ENCODE peak calls at places on chromosomes 16 and 17, in four cellular contexts. One of them, this sample, is unnamed.

GRCh38 chr16:14562691-14563491 is 67.2 kb downstream of the PARN start:
- DNase-seq in RWPE1: peak; percentile 83
- DNase-seq in KG1: no peak
- DNase-seq in spleen: no peak
- DNase-seq in this sample: peak; percentile 73

GRCh38 chr17:78133971-78134898 is 3.7 kb downstream of the TMC8 start:
- DNase-seq in KG1: no peak
- DNase-seq in spleen: peak; percentile 95
- DNase-seq in RWPE1: no peak
- DNase-seq in this sample: peak; percentile 79

GRCh38 chr16:48629531-48629930 is 19.6 kb upstream of the N4BP1 start:
- DNase-seq in RWPE1: no peak
- DNase-seq in spleen: peak; percentile 77
- DNase-seq in KG1: no peak
- DNase-seq in this sample: no peak

GRCh38 chr17:76156662-76156991 is 15.6 kb upstream of the FOXJ1 start:
- DNase-seq in RWPE1: no peak
- DNase-seq in KG1: no peak
- DNase-seq in spleen: no peak
- DNase-seq in this sample: no peak

GRCh38 chr16:3171855-3172593 is 16.0 kb upstream of the OR1F1 start:
- DNase-seq in KG1: no peak
- DNase-seq in spleen: peak; percentile 63
- DNase-seq in RWPE1: no peak
- DNase-seq in this sample: peak; percentile 82

GRCh38 chr17:31297090-31297489 is at the start of gene OMG:
- DNase-seq in KG1: no peak
- DNase-seq in RWPE1: no peak
- DNase-seq in spleen: no peak
- DNase-seq in this sample: no peak

GRCh38 chr16:78874241-78874983 is 726.1 kb downstream of the MAF start:
- DNase-seq in spleen: no peak
- DNase-seq in KG1: no peak
- DNase-seq in RWPE1: no peak
- DNase-seq in this sample: no peak

GRCh38 chr16:87956169-87956770 is 5.0 kb downstream of the BANP start:
- DNase-seq in KG1: peak; percentile 73
- DNase-seq in RWPE1: no peak
- DNase-seq in spleen: peak; percentile 88
- DNase-seq in this sample: no peak

GRCh38 chr16:85460983-85461813 is 151.9 kb upstream of the GSE1 start:
- DNase-seq in KG1: no peak
- DNase-seq in RWPE1: no peak
- DNase-seq in spleen: no peak
- DNase-seq in this sample: peak; percentile 43